ENCODE peak calls at places on chromosomes 12 and 14, in four cellular contexts. W is MM.1S, R is HL-60, O is glutamatergic neuron. V is an unnamed sample.

GRCh38 chr12:107759410-107759809 is 1.5 kb downstream of the PRDM4 start:
- DNase-seq in W (peak), R (peak), O (no peak), V (peak)

GRCh38 chr12:104888892-104889291 is 69.2 kb downstream of the SLC41A2 start:
- DNase-seq in W (no peak), R (no peak), O (no peak), V (no peak)

GRCh38 chr12:122046145-122046544 is 24.5 kb downstream of the BCL7A start:
- DNase-seq in W (no peak), R (no peak), O (no peak), V (no peak)

GRCh38 chr12:11578461-11578993 is 70.9 kb upstream of the ETV6 start:
- DNase-seq in W (no peak), R (no peak), O (no peak), V (no peak)

GRCh38 chr14:102805454-102805891 is 28.2 kb downstream of the TRAF3 start:
- DNase-seq in W (peak), R (no peak), O (no peak), V (peak)

GRCh38 chr12:91986084-91986483 is 159.6 kb downstream of the BTG1 start:
- DNase-seq in W (no peak), R (no peak), O (no peak), V (peak)

GRCh38 chr12:103547929-103548328 is 39.1 kb upstream of the STAB2 start:
- DNase-seq in W (no peak), R (no peak), O (no peak), V (no peak)

GRCh38 chr12:1911598-1912575 is 6.6 kb downstream of the CACNA2D4 start:
- DNase-seq in W (no peak), R (no peak), O (peak), V (no peak)

GRCh38 chr12:106345739-106346138 is 11.8 kb upstream of the POLR3B start:
- DNase-seq in W (no peak), R (no peak), O (no peak), V (peak)

GRCh38 chr12:123973552-123974341 is 732 bp downstream of the ZNF664 start:
- DNase-seq in W (no peak), R (no peak), O (peak), V (no peak)

GRCh38 chr12:52122904-52123303 is 43.4 kb downstream of the SMIM41 start:
- DNase-seq in W (no peak), R (no peak), O (no peak), V (no peak)

GRCh38 chr12:130240831-130241590 is 78.7 kb downstream of the FZD10 start:
- DNase-seq in W (no peak), R (no peak), O (no peak), V (no peak)

GRCh38 chr12:132580701-132581292 is 29.6 kb downstream of the LRCOL1 start:
- DNase-seq in W (no peak), R (no peak), O (no peak), V (no peak)

GRCh38 chr12:108381793-108382436 is 42.8 kb upstream of the CMKLR1 start:
- DNase-seq in W (peak), R (no peak), O (no peak), V (no peak)

GRCh38 chr12:2004113-2004929 is at the start of gene DCP1B:
- DNase-seq in W (peak), R (peak), O (peak), V (peak)

GRCh38 chr12:16685107-16685506 is 79.1 kb upstream of the LMO3 start:
- DNase-seq in W (no peak), R (no peak), O (no peak), V (no peak)

GRCh38 chr12:32698285-32698684 is 19.2 kb downstream of the DNM1L start:
- DNase-seq in W (no peak), R (no peak), O (no peak), V (no peak)

GRCh38 chr12:68121143-68121542 is 38.4 kb downstream of the IFNG start:
- DNase-seq in W (peak), R (no peak), O (no peak), V (no peak)

GRCh38 chr12:111166779-111167540 is 201.9 kb downstream of the PHETA1 start:
- DNase-seq in W (no peak), R (no peak), O (no peak), V (no peak)

GRCh38 chr12:54658306-54659264 is 10.4 kb upstream of the DCD start:
- DNase-seq in W (peak), R (peak), O (peak), V (no peak)

GRCh38 chr12:116426391-116427136 is 132.6 kb upstream of the MAP1LC3B2 start:
- DNase-seq in W (no peak), R (no peak), O (no peak), V (peak)
- TF ChIP-seq CTCF in W (no peak), R (no peak), O (no peak), V (peak)

DNA sequence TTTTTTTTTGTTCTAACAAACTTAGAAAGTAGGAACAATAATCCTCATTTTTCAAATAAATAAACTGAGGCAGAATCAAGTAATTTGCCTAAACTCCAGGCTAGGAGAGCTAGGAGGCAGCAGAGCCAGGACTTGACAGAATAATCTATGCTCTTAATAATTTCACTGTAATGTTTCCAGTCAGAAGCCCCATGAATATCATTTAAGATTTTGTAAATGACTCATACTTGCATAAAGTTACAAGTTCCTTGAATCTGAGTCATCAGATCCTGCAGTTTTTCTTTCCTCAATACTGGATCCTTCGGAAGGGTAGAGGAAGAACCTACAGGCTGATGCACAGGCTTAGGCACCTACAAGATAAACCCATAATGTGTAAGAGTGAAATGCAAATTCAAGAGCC is 29.0 kb downstream of the CAPRIN2 start:
- DNase-seq in W (no peak), R (no peak), O (no peak), V (peak)
- TF ChIP-seq CTCF in W (no peak), R (no peak), O (no peak), V (peak)

GRCh38 chr14:21933681-21934080 is 260.1 kb upstream of the OR4E1 start:
- DNase-seq in W (no peak), R (no peak), O (no peak), V (no peak)
- TF ChIP-seq CTCF in W (peak), R (no peak), O (peak), V (peak)

DNA sequence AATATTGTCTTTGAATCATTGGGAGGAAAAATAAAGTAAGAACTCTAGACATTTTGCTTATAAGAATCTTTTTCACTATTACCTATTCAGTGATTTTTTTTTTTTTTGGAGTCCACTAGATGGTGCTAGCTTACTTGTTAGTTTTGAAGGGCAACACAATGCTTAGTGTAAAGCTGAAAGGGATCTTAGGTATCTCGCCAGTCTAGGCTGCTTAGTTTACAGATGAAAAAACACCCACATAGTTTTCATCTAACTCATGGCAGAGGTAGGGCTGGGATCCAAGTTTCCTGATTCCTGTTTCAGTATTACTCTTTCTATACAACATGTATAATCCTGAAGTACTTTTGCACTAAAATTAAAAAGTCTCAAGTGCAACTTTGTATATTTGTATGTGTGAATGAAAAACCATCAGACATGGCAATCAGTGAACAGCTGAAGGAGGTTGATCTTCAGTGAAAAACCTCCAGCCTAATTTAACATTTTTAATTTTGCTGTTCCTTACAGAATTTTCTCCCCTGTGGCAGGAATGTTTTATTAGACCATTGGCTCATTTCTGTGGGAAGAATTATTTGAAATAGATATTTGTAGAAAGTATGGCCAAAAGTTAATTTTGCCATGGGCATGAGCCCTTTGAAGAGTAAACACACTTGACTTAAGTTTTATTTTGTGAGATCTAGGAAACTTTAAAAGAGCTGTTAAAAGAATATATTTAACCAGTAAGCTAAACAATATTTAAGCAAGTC is 40.7 kb downstream of the LRRIQ1 start:
- DNase-seq in W (peak), R (no peak), O (no peak), V (peak)
- TF ChIP-seq CTCF in W (peak), R (peak), O (peak), V (peak)

DNA sequence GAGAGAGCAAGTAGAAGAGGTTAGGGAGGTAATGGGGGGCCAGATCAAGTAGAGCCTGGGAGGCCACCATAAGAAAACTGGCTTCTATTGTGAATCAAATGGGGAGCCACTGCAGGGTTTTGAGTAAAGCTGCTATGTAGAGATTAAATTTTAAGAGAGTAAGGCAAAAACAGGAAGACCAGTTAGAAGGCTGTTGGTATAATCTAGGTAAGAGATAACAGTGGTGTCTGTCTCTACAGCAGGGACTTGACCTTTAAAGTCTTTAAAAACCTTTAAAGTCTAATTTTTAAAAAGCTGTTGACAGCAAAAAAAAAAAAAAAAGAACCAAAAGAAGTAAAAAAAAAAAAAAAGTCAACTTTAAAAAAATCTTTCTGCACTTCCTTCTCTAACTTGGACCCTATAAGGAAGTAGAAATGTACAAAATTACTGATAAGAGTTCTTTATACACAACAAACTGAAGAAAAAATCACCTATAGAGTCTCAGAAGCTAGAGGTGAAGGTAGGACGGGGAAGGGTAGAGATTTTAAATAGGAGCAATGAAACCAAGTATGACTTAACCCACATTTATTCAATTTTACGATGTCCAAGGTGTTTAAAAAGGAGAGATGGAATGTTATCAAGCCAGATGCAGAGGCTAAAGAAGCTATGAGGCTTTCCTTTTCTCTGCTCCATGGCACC is 26.1 kb downstream of the SGPP1 start:
- DNase-seq in W (no peak), R (no peak), O (no peak), V (no peak)
- TF ChIP-seq CTCF in W (no peak), R (no peak), O (no peak), V (no peak)

DNA sequence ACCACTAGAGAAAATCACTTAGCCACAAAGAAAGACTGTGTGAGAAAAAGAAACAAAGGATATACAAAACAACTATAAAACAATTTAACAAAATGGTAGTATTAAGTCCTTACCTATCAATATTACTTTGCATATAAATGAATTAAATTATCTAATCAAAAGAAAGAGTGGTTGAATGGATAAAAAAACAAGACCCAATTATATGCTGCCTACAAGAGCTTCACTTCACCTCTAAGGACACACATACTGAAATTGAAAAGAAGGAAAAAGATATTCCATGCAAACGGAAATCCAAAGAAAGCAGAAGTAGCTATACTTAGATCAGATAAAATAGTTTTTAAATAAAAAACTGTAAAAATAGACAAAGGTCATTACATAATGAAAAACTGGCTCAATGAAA is 134.9 kb upstream of the CCDC196 start:
- DNase-seq in W (no peak), R (no peak), O (no peak), V (no peak)
- TF ChIP-seq CTCF in W (no peak), R (no peak), O (no peak), V (no peak)

V was measured in astrocyte of the cerebellum.